ENCODE peak calls at places on chromosomes 1 and 21, in six cellular contexts. U is GM20000, M is pancreas, L is psoas muscle, S is tibial artery, C is endothelial cell. V is an unnamed sample.

GRCh38 chr1:151991663-151992344 is 1.9 kb downstream of the S100A10 start:
- DNase-seq in U (no peak), M (no peak), L (no peak), S (no peak), C (no peak), V (no peak)

GRCh38 chr1:82091729-82092128 is 291.0 kb downstream of the ADGRL2 start:
- DNase-seq in U (no peak), M (no peak), L (no peak), S (no peak), C (no peak), V (no peak)

GRCh38 chr1:37922767-37923550 is 23.9 kb downstream of the INPP5B start:
- DNase-seq in U (peak), M (no peak), L (no peak), S (no peak), C (no peak), V (peak)

GRCh38 chr1:6954596-6954995 is 169.3 kb downstream of the CAMTA1 start:
- DNase-seq in U (no peak), M (no peak), L (no peak), S (no peak), C (no peak), V (no peak)

GRCh38 chr1:101235696-101236545 is 898 bp upstream of the S1PR1 start:
- DNase-seq in U (peak), M (peak), L (peak), S (peak), C (peak), V (peak)

GRCh38 chr1:213330281-213330680 is 279.2 kb downstream of the RPS6KC1 start:
- DNase-seq in U (no peak), M (no peak), L (no peak), S (no peak), C (no peak), V (no peak)

GRCh38 chr1:208179303-208179702 is 64.9 kb downstream of the PLXNA2 start:
- DNase-seq in U (no peak), M (no peak), L (no peak), S (no peak), C (no peak), V (no peak)

GRCh38 chr1:16266411-16267118 is 29.6 kb upstream of the CPLANE2 start:
- DNase-seq in U (no peak), M (no peak), L (no peak), S (peak), C (no peak), V (no peak)

GRCh38 chr21:44914176-44914874 is 6.4 kb downstream of the ITGB2 start:
- DNase-seq in U (peak), M (no peak), L (peak), S (no peak), C (no peak), V (no peak)

GRCh38 chr1:170241266-170241851 is 95.6 kb downstream of the NTMT2 start:
- DNase-seq in U (no peak), M (no peak), L (no peak), S (no peak), C (no peak), V (no peak)

GRCh38 chr21:31161157-31161556 is 122.9 kb upstream of the KRTAP19-8 start:
- DNase-seq in U (no peak), M (no peak), L (no peak), S (no peak), C (no peak), V (no peak)

GRCh38 chr1:220243947-220244346 is 28.3 kb downstream of the RAB3GAP2 start:
- DNase-seq in U (no peak), M (no peak), L (no peak), S (no peak), C (no peak), V (no peak)

GRCh38 chr1:116765962-116766361 is 11.7 kb downstream of the CD2 start:
- DNase-seq in U (no peak), M (no peak), L (no peak), S (no peak), C (no peak), V (no peak)

GRCh38 chr1:185680453-185680852 is 53.7 kb upstream of the HMCN1 start:
- DNase-seq in U (no peak), M (no peak), L (no peak), S (no peak), C (no peak), V (no peak)

GRCh38 chr1:185676969-185677368 is 57.2 kb upstream of the HMCN1 start:
- DNase-seq in U (no peak), M (no peak), L (no peak), S (no peak), C (no peak), V (no peak)

GRCh38 chr1:185679220-185679619 is 55.0 kb upstream of the HMCN1 start:
- DNase-seq in U (no peak), M (no peak), L (no peak), S (no peak), C (no peak), V (no peak)

DNA sequence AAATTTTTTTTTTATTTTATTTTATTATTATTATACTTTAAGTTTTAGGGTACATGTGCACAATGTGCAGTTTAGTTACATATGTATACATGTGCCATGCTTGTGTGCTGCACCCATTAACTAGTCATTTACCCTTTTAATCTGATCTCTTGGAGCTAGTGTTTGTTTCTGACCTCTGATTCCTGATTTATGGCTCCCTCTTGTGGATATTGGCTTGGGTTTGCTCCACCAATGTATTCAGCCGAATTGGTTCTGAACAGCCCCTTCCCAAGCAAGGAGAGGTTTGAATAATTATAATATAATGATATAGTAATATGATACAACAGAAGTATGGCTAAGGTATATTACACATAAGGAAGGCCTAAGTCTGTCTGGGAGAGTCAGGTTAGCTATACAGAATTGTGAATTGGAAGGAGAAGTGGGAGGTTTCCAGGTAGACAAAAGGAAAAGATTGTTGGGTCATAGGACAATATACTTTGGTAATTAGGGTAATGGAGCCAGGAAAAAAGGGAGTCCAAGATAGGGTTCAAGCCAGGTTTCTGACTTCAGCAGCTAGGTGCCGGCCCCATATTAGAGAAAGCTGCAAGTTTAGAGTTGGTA is 53.1 kb upstream of the HMCN1 start:
- DNase-seq in U (peak), M (no peak), L (no peak), S (no peak), C (peak), V (peak)
- TF ChIP-seq CTCF in U (peak), M (peak), L (peak), S (peak), C (no peak), V (peak)

DNA sequence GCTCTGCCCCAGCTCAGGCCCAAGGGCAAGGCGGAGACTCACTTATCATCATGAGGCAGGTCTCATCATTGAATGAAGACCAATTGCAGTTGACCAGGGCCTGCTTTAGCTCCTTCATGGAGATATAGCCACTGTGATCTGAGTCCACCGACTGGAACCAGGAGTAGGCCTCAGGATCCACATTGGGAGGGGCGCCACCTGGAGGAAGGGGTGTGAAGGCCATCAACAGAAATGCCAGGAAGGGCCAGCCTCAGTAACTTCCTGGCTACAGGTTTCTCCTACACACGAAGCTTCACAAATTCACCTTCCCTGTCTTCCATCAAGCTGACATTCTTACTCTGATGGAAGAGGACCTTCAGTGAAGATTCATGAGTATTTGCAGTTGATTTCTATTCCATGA is 11.6 kb downstream of the PEF1 start:
- DNase-seq in U (no peak), M (peak), L (peak), S (no peak), C (peak), V (no peak)
- TF ChIP-seq CTCF in U (no peak), M (no peak), L (peak), S (peak), C (peak), V (peak)

GRCh38 chr1:55559111-55559510 is 343.9 kb upstream of the USP24 start:
- DNase-seq in U (no peak), M (no peak), L (no peak), S (no peak), C (no peak), V (no peak)
- TF ChIP-seq CTCF in U (no peak), M (no peak), L (no peak), S (no peak), C (no peak), V (no peak)

GRCh38 chr1:238232036-238232744 is 341.5 kb upstream of the ZP4 start:
- DNase-seq in U (no peak), M (no peak), L (no peak), S (no peak), C (no peak), V (no peak)

GRCh38 chr1:238223067-238223640 is 332.4 kb upstream of the ZP4 start:
- DNase-seq in U (no peak), M (no peak), L (no peak), S (no peak), C (no peak), V (no peak)

GRCh38 chr1:238221738-238222137 is 331.0 kb upstream of the ZP4 start:
- DNase-seq in U (no peak), M (no peak), L (no peak), S (no peak), C (no peak), V (no peak)

DNA sequence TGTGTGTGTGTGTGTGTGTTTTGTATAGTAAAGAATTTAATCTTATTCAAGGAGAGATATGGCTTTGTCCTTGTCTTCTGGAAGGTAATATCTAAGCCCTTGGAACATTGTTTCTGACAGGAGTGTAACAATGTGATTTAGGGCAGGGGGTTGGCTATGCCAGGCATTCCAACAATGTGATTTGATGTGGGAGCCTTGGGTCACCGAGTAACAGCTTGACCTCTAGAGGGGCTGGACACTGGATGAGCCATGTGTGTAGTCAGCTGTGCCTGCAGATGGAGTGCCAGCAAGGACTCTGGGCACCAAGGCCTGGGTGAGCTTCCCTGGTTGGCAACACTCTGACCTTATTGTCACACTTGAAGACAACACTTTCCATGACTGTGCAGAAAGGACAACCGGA is 336.1 kb upstream of the ZP4 start:
- DNase-seq in U (no peak), M (no peak), L (no peak), S (no peak), C (no peak), V (no peak)
- TF ChIP-seq CTCF in U (no peak), M (no peak), L (no peak), S (no peak), C (no peak), V (no peak)

GRCh38 chr1:45824607-45825006 is 21.2 kb downstream of the MAST2 start:
- DNase-seq in U (no peak), M (no peak), L (no peak), S (no peak), C (no peak), V (no peak)
- TF ChIP-seq CTCF in U (no peak), M (no peak), L (no peak), S (no peak), C (no peak), V (no peak)

GRCh38 chr1:104720701-104721100 is 971.0 kb downstream of the AMY1C start:
- DNase-seq in U (no peak), M (no peak), L (no peak), S (no peak), C (no peak), V (no peak)
- TF ChIP-seq CTCF in U (no peak), M (no peak), L (no peak), S (no peak), C (no peak), V (no peak)

GRCh38 chr1:25206201-25206600 is 26.1 kb downstream of the SYF2 start:
- DNase-seq in U (no peak), M (no peak), L (no peak), S (no peak), C (no peak), V (no peak)

GRCh38 chr1:25201006-25201405 is 31.3 kb downstream of the SYF2 start:
- DNase-seq in U (no peak), M (no peak), L (no peak), S (no peak), C (no peak), V (no peak)

GRCh38 chr1:25208127-25208526 is 24.2 kb downstream of the SYF2 start:
- DNase-seq in U (no peak), M (no peak), L (no peak), S (no peak), C (no peak), V (no peak)

GRCh38 chr1:25208561-25209222 is 23.6 kb downstream of the SYF2 start:
- DNase-seq in U (no peak), M (no peak), L (no peak), S (no peak), C (no peak), V (no peak)

GRCh38 chr1:25204797-25205441 is 27.4 kb downstream of the SYF2 start:
- DNase-seq in U (peak), M (no peak), L (no peak), S (no peak), C (no peak), V (peak)
- TF ChIP-seq CTCF in U (peak), M (peak), L (peak), S (peak), C (peak), V (peak)

GRCh38 chr1:76938304-76938703 is 71.0 kb downstream of the ST6GALNAC5 start:
- DNase-seq in U (no peak), M (no peak), L (no peak), S (no peak), C (no peak), V (no peak)
- TF ChIP-seq CTCF in U (no peak), M (no peak), L (no peak), S (no peak), C (no peak), V (no peak)

GRCh38 chr21:41759214-41759840 is 7.5 kb downstream of the RIPK4 start:
- DNase-seq in U (no peak), M (peak), L (no peak), S (no peak), C (no peak), V (no peak)

GRCh38 chr21:41761211-41762181 is 5.4 kb downstream of the RIPK4 start:
- DNase-seq in U (no peak), M (no peak), L (peak), S (peak), C (no peak), V (no peak)

GRCh38 chr21:41758550-41758949 is 8.3 kb downstream of the RIPK4 start:
- DNase-seq in U (no peak), M (peak), L (no peak), S (no peak), C (no peak), V (no peak)

GRCh38 chr21:41760411-41760810 is 6.4 kb downstream of the RIPK4 start:
- DNase-seq in U (no peak), M (peak), L (no peak), S (no peak), C (no peak), V (no peak)

DNA sequence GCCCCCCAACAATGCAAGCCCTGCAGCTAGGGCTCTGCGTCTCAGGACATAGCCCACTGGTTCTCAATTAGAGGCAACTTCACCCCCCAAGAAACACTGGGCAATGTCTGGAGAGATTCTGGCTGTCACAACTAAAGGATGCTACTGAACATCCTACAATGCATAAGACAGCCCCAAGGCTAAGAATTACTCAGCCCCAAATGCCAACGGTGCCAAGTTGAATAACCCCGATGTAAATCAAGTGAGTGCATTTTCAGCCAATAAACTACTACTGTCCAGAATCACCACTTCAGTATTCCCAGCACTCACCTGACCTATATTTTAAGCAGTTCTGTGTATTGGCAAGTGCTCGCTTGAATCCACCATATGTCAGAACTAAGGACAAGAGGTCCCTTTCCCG is 6.9 kb downstream of the RIPK4 start:
- DNase-seq in U (no peak), M (no peak), L (no peak), S (no peak), C (no peak), V (no peak)
- TF ChIP-seq CTCF in U (no peak), M (no peak), L (no peak), S (no peak), C (no peak), V (no peak)

DNA sequence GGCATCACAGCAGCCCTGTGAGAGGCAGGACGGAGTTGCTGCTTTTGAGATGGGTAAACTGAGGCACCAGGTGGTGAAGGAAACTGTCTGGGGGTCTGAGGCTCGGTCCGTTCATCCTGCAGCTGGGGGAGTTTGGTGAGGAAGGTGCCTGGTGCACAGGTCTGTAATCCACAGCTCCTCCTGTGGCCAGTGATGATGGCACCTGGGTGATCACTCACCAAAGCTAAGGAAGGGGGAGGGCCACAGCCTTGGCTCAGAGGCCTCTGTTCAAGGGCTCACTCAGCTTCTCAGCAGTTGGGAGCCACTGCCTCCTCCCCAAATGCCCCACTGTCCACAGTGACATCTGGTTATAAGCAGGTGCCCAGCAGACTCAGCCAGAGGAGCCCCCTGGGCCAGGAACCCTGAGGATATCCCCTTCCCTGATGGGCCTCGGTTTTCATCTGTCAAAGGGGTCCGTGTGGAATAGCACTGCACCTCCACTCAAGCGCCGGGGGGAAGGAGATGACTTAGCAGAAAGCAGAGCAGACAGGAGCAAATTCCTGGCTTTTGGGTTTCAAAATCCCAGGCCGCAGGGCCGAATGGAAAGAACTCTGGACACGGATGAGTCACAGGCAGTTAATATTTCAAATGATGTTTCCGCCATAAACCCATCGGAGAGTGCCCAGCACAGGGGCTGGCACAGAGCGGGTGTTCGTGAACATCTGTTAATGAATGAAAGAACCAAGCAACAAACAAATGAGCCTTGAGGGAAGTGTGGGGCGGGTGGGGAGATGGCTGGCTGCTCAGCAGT is 82.8 kb downstream of the DMRTB1 start:
- DNase-seq in U (no peak), M (peak), L (peak), S (peak), C (peak), V (no peak)
- TF ChIP-seq CTCF in U (no peak), M (no peak), L (peak), S (no peak), C (peak), V (peak)

V was measured in GM10248.